ENCODE peak calls at places on chromosomes 4 and X, in six cellular contexts. J is fibroblast of the aortic adventitia, V is HFF-Myc, K is thyroid gland, O is ovary, Y is body of pancreas. G is an unnamed sample.

GRCh38 chr4:152943673-152944072 is 7.5 kb downstream of the FHDC1 start:
- DNase-seq in J (peak), V (peak), K (no peak), O (no peak), Y (peak), G (no peak)

GRCh38 chr4:39054497-39054896 is 7.5 kb upstream of the KLHL5 start:
- DNase-seq in J (no peak), V (no peak), K (no peak), O (no peak), Y (no peak), G (no peak)

GRCh38 chr4:146739182-146739581 is 100.5 kb downstream of the POU4F2 start:
- DNase-seq in J (no peak), V (no peak), K (no peak), O (no peak), Y (no peak), G (no peak)

GRCh38 chr4:26061248-26061986 is 147.4 kb downstream of the SMIM20 start:
- DNase-seq in J (peak), V (no peak), K (no peak), O (no peak), Y (peak), G (peak)

GRCh38 chr4:175646802-175647201 is 165.3 kb downstream of the GPM6A start:
- DNase-seq in J (no peak), V (no peak), K (no peak), O (no peak), Y (no peak), G (no peak)

GRCh38 chr4:70714061-70714468 is 7.7 kb upstream of the RUFY3 start:
- DNase-seq in J (peak), V (no peak), K (no peak), O (no peak), Y (peak), G (no peak)

GRCh38 chrX:144586756-144587155 is 660.5 kb upstream of the SPANXN1 start:
- DNase-seq in J (peak), V (no peak), K (no peak), O (no peak), Y (no peak), G (peak)

GRCh38 chr4:3340703-3341088 is 47.9 kb downstream of the RGS12 start:
- DNase-seq in J (no peak), V (no peak), K (peak), O (no peak), Y (peak), G (no peak)

GRCh38 chrX:100829730-100830129 is 9.5 kb downstream of the CSTF2 start:
- DNase-seq in J (peak), V (no peak), K (no peak), O (no peak), Y (no peak), G (no peak)

DNA sequence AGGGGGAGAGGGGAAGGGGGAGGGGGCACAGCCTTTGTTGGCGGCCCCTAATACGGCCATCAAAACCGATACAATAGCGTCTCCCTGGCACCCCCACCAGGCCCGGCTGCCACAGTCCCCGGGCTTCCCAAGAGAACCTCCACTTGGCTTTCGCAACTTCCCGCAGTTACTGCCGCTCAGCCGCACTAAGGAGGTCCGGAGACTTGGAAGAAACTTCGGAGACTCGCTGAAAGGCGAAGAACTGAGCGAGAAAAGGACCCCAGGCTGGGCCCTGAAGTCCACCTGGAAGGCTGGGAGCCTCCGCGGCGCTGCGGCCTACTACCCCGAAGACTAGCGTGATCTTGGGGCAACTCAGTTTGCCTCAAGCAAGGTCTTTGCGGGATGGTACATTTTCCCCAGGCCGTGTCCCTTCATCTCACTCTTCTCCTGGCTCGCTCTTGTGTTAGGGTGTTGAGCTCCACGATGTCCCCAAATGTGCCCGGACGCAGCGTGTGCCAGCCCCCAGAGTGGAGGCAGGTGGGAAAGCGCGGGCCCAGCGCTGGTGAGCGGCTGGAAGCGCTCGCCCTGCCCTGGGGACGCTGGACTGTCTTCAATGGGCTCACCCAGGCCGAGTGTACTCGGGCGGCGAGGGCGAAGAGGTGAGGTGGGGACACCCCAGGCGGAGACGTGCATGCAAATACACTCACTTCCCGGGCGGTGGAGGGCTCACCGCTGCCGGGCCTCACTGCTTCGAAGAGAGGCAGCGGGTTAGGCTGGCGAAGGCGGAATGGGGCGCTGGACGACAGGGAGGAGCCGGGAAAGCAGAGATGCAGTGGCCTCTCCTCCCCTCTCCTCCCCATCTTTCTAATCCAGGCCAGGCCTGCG is 2.5 kb downstream of the NKX6-1 start:
- DNase-seq in J (no peak), V (no peak), K (no peak), O (no peak), Y (peak), G (no peak)
- H3K4me3 ChIP-seq in J (no peak), V (no peak), K (no peak), O (no peak), Y (no peak), G (peak)

DNA sequence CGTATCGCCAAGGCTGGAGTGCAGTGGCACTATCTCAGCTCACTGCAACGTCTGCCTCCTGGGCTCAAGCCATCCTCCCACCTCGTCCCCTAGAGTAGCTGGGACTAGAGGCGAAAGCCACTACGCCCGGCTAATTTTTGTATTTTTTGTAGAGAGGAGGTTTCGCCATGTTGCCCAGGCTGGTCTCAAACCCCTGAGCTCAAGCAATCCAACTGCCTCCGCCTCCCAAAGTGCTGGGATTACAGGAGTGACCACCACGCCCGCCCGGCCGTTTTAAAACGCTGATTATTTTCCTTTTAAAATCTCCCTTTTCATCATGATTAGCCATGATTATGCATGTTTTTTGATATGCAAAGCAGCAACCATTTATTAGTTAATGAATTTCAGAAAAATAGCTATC is 2.2 kb downstream of the N4BP2 start:
- DNase-seq in J (no peak), V (no peak), K (no peak), O (no peak), Y (no peak), G (no peak)
- H3K4me3 ChIP-seq in J (peak), V (peak), K (no peak), O (no peak), Y (no peak), G (no peak)

DNA sequence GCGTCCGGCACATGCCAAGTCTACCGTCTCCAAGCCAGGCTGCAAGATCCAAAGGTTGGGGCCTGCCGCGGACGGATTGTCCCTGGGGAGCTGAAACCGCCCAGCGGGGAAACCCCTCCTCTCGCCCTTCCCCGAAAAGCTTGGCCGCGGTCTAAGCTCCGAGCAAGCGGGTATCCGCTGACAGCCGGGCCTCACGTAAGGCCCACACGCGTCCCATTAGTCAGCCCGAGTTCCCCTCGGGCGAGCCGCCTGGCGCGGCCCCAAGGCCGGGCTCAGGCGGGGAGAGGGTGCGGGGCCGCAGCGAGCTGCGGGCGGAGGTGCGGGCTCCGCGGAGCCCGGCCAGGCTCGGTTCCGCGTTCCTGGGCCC is 6.9 kb upstream of the BCOR start:
- DNase-seq in J (peak), V (no peak), K (peak), O (peak), Y (peak), G (peak)
- H3K4me3 ChIP-seq in J (peak), V (peak), K (peak), O (peak), Y (no peak), G (peak)

GRCh38 chr4:1763070-1763549 is 30.0 kb upstream of the FGFR3 start:
- DNase-seq in J (no peak), V (no peak), K (no peak), O (no peak), Y (no peak), G (no peak)
- H3K4me3 ChIP-seq in J (no peak), V (no peak), K (no peak), O (no peak), Y (no peak), G (no peak)

DNA sequence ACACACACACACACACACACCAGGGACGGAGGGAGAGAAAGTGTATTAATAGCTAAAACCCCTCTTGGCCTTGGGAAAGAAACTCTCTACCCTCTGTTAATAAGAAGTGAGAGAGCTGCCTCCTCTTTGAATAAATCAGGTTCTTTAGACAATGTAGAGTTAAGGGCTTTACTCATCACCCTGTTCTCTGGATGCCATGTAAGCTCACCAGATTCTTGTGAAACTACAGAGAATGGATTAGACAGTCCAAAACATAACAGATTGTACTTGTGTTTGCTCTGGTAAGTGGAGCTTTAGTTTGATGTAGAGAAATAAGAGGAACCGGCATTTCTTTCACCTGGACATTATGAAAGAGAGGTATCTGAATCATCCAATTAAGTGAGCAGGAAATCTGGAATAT is 263.2 kb downstream of the DMD start:
- DNase-seq in J (no peak), V (no peak), K (no peak), O (no peak), Y (no peak), G (no peak)
- H3K4me3 ChIP-seq in J (no peak), V (no peak), K (no peak), O (no peak), Y (no peak), G (no peak)

GRCh38 chrX:25004040-25004439 is 11.7 kb downstream of the ARX start:
- DNase-seq in J (no peak), V (no peak), K (no peak), O (no peak), Y (no peak), G (no peak)

GRCh38 chrX:25004485-25005032 is 11.2 kb downstream of the ARX start:
- DNase-seq in J (no peak), V (no peak), K (no peak), O (peak), Y (no peak), G (no peak)

GRCh38 chrX:25002658-25003015 is 13.1 kb downstream of the ARX start:
- DNase-seq in J (no peak), V (no peak), K (no peak), O (peak), Y (no peak), G (no peak)

GRCh38 chrX:25001808-25002657 is 13.7 kb downstream of the ARX start:
- DNase-seq in J (no peak), V (no peak), K (no peak), O (peak), Y (no peak), G (no peak)

GRCh38 chrX:25003066-25003849 is 12.5 kb downstream of the ARX start:
- DNase-seq in J (no peak), V (no peak), K (no peak), O (peak), Y (peak), G (no peak)
- H3K4me3 ChIP-seq in J (no peak), V (no peak), K (no peak), O (peak), Y (no peak), G (no peak)

DNA sequence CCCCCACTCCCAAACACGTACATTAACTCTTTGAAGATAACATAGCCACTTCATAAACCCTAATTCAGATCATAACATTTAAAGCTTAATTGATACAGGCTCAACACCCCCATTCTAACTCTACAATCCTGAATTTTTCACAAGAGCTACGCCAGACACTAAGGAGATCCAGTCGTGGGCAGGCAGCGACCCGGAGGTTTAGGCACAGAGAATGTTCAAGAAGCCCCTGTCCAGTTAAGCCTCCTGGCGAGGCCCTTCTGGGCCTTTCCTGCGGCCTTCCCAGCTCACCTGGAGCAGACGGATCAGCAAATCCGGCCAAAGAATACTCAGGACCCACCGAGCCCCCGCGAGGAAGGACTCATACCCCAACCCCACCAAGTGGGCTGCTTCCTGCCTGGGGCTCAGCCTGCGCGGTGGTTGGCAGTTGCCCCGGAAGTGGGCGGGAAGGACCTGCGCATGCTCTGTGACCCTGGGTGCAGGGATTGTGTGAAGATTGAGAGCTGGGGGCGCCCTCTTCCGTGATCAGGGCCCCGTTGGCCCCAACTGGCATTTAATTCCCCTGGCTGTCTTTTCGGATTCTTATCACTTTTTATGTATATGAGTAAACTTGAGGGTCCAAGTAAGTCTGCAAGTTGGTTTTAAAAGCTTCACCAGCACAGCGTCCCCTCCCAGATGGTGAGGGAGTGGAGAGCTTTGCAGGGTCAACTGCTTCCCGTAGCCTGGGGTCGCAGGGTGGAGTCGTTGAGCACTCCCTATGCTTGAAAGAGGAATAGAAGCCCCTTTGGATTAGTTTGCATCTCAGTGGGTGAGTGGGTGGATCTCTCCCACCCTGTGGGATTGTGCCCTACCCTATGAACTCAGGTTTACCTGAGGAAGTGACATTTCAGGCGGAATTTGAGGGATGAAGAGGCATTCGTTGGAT is at the start of gene TRIM61:
- DNase-seq in J (peak), V (no peak), K (peak), O (peak), Y (peak), G (no peak)
- H3K4me3 ChIP-seq in J (peak), V (peak), K (peak), O (peak), Y (no peak), G (no peak)

GRCh38 chrX:136646602-136647239 is 1.2 kb upstream of the CD40LG start:
- DNase-seq in J (no peak), V (no peak), K (no peak), O (no peak), Y (no peak), G (no peak)

GRCh38 chrX:136647969-136648368 is at the start of gene CD40LG:
- DNase-seq in J (no peak), V (no peak), K (no peak), O (no peak), Y (no peak), G (no peak)

GRCh38 chrX:136656596-136656995 is 8.6 kb downstream of the CD40LG start:
- DNase-seq in J (no peak), V (no peak), K (no peak), O (no peak), Y (no peak), G (no peak)

GRCh38 chrX:136652822-136653723 is 5.1 kb downstream of the CD40LG start:
- DNase-seq in J (peak), V (no peak), K (no peak), O (no peak), Y (no peak), G (no peak)

GRCh38 chrX:136650811-136651210 is 2.9 kb downstream of the CD40LG start:
- DNase-seq in J (no peak), V (no peak), K (no peak), O (no peak), Y (no peak), G (no peak)
- H3K4me3 ChIP-seq in J (no peak), V (no peak), K (no peak), O (no peak), Y (no peak), G (no peak)

GRCh38 chrX:155611302-155611701 is 1.4 kb downstream of the TMLHE start:
- DNase-seq in J (no peak), V (no peak), K (no peak), O (no peak), Y (no peak), G (no peak)
- H3K4me3 ChIP-seq in J (peak), V (peak), K (no peak), O (no peak), Y (no peak), G (no peak)

GRCh38 chr4:101846550-101846949 is 56.0 kb downstream of the BANK1 start:
- DNase-seq in J (no peak), V (no peak), K (no peak), O (no peak), Y (no peak), G (no peak)

DNA sequence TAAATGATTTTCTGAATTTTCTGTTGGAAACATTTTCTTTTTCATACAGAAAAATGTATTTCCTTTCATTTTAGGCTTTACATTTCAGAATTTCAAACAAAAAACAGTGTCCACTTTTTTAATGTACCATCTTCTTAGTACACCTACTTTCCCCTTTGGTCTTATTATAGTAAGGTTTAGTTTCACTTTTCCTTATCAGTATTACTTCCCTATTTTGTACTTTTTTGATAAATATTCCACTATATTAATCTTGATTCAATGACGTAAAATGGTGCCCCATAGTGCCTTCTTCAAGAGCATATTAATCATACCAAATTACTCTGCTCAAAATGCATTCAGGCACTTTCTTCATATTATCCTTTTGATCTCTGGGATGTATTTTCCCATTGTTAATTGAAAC is 52.5 kb downstream of the BANK1 start:
- DNase-seq in J (no peak), V (no peak), K (no peak), O (no peak), Y (no peak), G (no peak)
- H3K4me3 ChIP-seq in J (no peak), V (no peak), K (no peak), O (no peak), Y (no peak), G (no peak)